ENCODE peak calls at places on chromosome 21, in eight cellular contexts. Q is SJSA1; P is colonic mucosa; C is CD8-positive, alpha-beta memory T cell; D is esophagus muscularis mucosa; E is sigmoid colon; A is PC-9; R is body of pancreas. O is an unnamed sample. For H3K4me1 and H3K36me3, the result is how much of the 10 kb centered on the place peaks cover.

GRCh38 chr21:42118901-42119300 is 47.8 kb downstream of the UMODL1 start:
- DNase-seq in Q (no peak), P (no peak), C (no peak), D (no peak), E (no peak), A (no peak), R (no peak), O (peak)

GRCh38 chr21:41808846-41809245 is 42.0 kb upstream of the RIPK4 start:
- DNase-seq in Q (no peak), P (no peak), C (no peak), D (no peak), E (no peak), A (no peak), R (no peak), O (no peak)

GRCh38 chr21:41634211-41634694 is 126.3 kb upstream of the TMPRSS2 start:
- DNase-seq in Q (no peak), P (peak), C (no peak), D (no peak), E (no peak), A (peak), R (no peak), O (no peak)

GRCh38 chr21:41761211-41762181 is 5.4 kb downstream of the RIPK4 start:
- DNase-seq in Q (peak), P (no peak), C (no peak), D (no peak), E (peak), A (peak), R (peak), O (peak)

GRCh38 chr21:38342734-38343133 is 85.9 kb downstream of the KCNJ15 start:
- DNase-seq in Q (no peak), P (no peak), C (no peak), D (no peak), E (no peak), A (no peak), R (no peak), O (no peak)

GRCh38 chr21:16571594-16571993 is 841.8 kb downstream of the USP25 start:
- DNase-seq in Q (no peak), P (no peak), C (no peak), D (no peak), E (no peak), A (no peak), R (no peak), O (no peak)

GRCh38 chr21:26888256-26888655 is 43.0 kb upstream of the ADAMTS1 start:
- DNase-seq in Q (no peak), P (no peak), C (no peak), D (no peak), E (no peak), A (no peak), R (no peak), O (no peak)

GRCh38 chr21:37367301-37367757 is 756 bp downstream of the DYRK1A start:
- DNase-seq in Q (no peak), P (no peak), C (no peak), D (no peak), E (no peak), A (peak), R (peak), O (no peak)

GRCh38 chr21:25572895-25573310 is 34.4 kb downstream of the MRPL39 start:
- DNase-seq in Q (peak), P (no peak), C (no peak), D (no peak), E (no peak), A (no peak), R (no peak), O (no peak)

GRCh38 chr21:23899561-23899960 is 1707.7 kb downstream of the MRPL39 start:
- DNase-seq in Q (no peak), P (no peak), C (no peak), D (no peak), E (no peak), A (no peak), R (no peak), O (no peak)

GRCh38 chr21:28099296-28099695 is 893.4 kb downstream of the LTN1 start:
- DNase-seq in Q (no peak), P (peak), C (no peak), D (no peak), E (peak), A (no peak), R (peak), O (no peak)

GRCh38 chr21:28639742-28640141 is 352.9 kb downstream of the LTN1 start:
- DNase-seq in Q (no peak), P (no peak), C (no peak), D (no peak), E (no peak), A (no peak), R (no peak), O (no peak)

GRCh38 chr21:38804617-38805281 is 980 bp upstream of the ETS2 start:
- DNase-seq in Q (no peak), P (peak), C (no peak), D (no peak), E (peak), A (peak), R (peak), O (peak)

GRCh38 chr21:40404319-40404906 is 442.5 kb downstream of the DSCAM start:
- DNase-seq in Q (no peak), P (no peak), C (no peak), D (no peak), E (no peak), A (no peak), R (peak), O (no peak)

GRCh38 chr21:42228709-42229220 is 9.8 kb downstream of the ABCG1 start:
- DNase-seq in Q (no peak), P (no peak), C (no peak), D (no peak), E (peak), A (no peak), R (no peak), O (no peak)

GRCh38 chr21:31873275-31873695 is 465 bp downstream of the HUNK start:
- DNase-seq in Q (peak), P (peak), C (no peak), D (no peak), E (no peak), A (no peak), R (no peak), O (peak)

GRCh38 chr21:39050839-39051560 is 132.3 kb downstream of the PSMG1 start:
- DNase-seq in Q (no peak), P (no peak), C (no peak), D (no peak), E (no peak), A (no peak), R (no peak), O (no peak)

GRCh38 chr21:38619865-38620513 is 121.7 kb upstream of the ERG start:
- DNase-seq in Q (no peak), P (no peak), C (no peak), D (peak), E (no peak), A (no peak), R (peak), O (peak)

GRCh38 chr21:9735421-9735961 is 785.9 kb upstream of the TPTE start:
- DNase-seq in Q (no peak), P (no peak), C (no peak), D (peak), E (no peak), A (no peak), R (no peak), O (peak)

GRCh38 chr21:38683222-38683621 is 122.5 kb upstream of the ETS2 start:
- DNase-seq in Q (no peak), P (no peak), C (no peak), D (no peak), E (no peak), A (no peak), R (no peak), O (no peak)

GRCh38 chr21:26850116-26850643 is 5.0 kb upstream of the ADAMTS1 start:
- DNase-seq in Q (peak), P (no peak), C (no peak), D (no peak), E (no peak), A (no peak), R (peak), O (no peak)

GRCh38 chr21:31755027-31755426 is 23.1 kb upstream of the SCAF4 start:
- DNase-seq in Q (no peak), P (no peak), C (no peak), D (no peak), E (no peak), A (no peak), R (no peak), O (no peak)

GRCh38 chr21:41611966-41612606 is 104.1 kb upstream of the TMPRSS2 start:
- DNase-seq in Q (no peak), P (peak), C (no peak), D (no peak), E (peak), A (peak), R (peak), O (peak)

GRCh38 chr21:19244502-19245187 is 841.1 kb upstream of the TMPRSS15 start:
- DNase-seq in Q (no peak), P (no peak), C (no peak), D (no peak), E (no peak), A (no peak), R (no peak), O (peak)

GRCh38 chr21:16198546-16198945 is 468.8 kb downstream of the USP25 start:
- DNase-seq in Q (no peak), P (no peak), C (no peak), D (no peak), E (no peak), A (no peak), R (no peak), O (no peak)

GRCh38 chr21:29304577-29304976 is 5.9 kb downstream of the BACH1 start:
- DNase-seq in Q (no peak), P (no peak), C (no peak), D (no peak), E (no peak), A (no peak), R (no peak), O (no peak)

GRCh38 chr21:8990326-8991087 is 1530.9 kb upstream of the TPTE start:
- DNase-seq in Q (no peak), P (no peak), C (no peak), D (peak), E (peak), A (no peak), R (no peak), O (peak)

GRCh38 chr21:26881504-26882228 is 36.5 kb upstream of the ADAMTS1 start:
- DNase-seq in Q (peak), P (no peak), C (no peak), D (no peak), E (no peak), A (no peak), R (no peak), O (no peak)

GRCh38 chr21:38766987-38767722 is 38.6 kb upstream of the ETS2 start:
- DNase-seq in Q (no peak), P (peak), C (peak), D (no peak), E (no peak), A (peak), R (peak), O (no peak)

GRCh38 chr21:42219606-42220137 is 732 bp downstream of the ABCG1 start:
- DNase-seq in Q (no peak), P (no peak), C (peak), D (no peak), E (peak), A (no peak), R (no peak), O (peak)

GRCh38 chr21:41466024-41466820 is 40.2 kb downstream of the MX1 start:
- DNase-seq in Q (peak), P (no peak), C (no peak), D (no peak), E (no peak), A (no peak), R (no peak), O (no peak)

GRCh38 chr21:25385912-25386474 is 221.3 kb downstream of the MRPL39 start:
- DNase-seq in Q (peak), P (no peak), C (no peak), D (no peak), E (no peak), A (peak), R (peak), O (no peak)

GRCh38 chr21:32378956-32379355 is 13.9 kb downstream of the URB1 start:
- DNase-seq in Q (no peak), P (no peak), C (no peak), D (no peak), E (no peak), A (no peak), R (no peak), O (no peak)

GRCh38 chr21:40719615-40720014 is 127.3 kb downstream of the DSCAM start:
- DNase-seq in Q (no peak), P (no peak), C (no peak), D (no peak), E (no peak), A (no peak), R (no peak), O (no peak)

GRCh38 chr21:32240708-32241433 is 38.0 kb downstream of the MIS18A start:
- DNase-seq in Q (peak), P (no peak), C (no peak), D (no peak), E (no peak), A (no peak), R (no peak), O (no peak)

GRCh38 chr21:14843991-14844390 is 220.8 kb downstream of the NRIP1 start:
- DNase-seq in Q (no peak), P (no peak), C (no peak), D (no peak), E (no peak), A (no peak), R (no peak), O (no peak)

GRCh38 chr21:14846619-14847018 is 218.2 kb downstream of the NRIP1 start:
- DNase-seq in Q (no peak), P (no peak), C (no peak), D (no peak), E (no peak), A (no peak), R (no peak), O (no peak)

GRCh38 chr21:14842641-14843040 is 222.2 kb downstream of the NRIP1 start:
- DNase-seq in Q (no peak), P (no peak), C (no peak), D (no peak), E (no peak), A (no peak), R (no peak), O (no peak)

GRCh38 chr21:14838400-14838799 is 226.4 kb downstream of the NRIP1 start:
- DNase-seq in Q (no peak), P (no peak), C (no peak), D (no peak), E (no peak), A (no peak), R (no peak), O (no peak)

GRCh38 chr21:14841511-14842472 is 223.0 kb downstream of the NRIP1 start:
- DNase-seq in Q (no peak), P (no peak), C (no peak), D (no peak), E (no peak), A (no peak), R (no peak), O (no peak)
- H3K27ac ChIP-seq in Q (no peak), P (no peak), C (no peak), D (no peak), E (no peak), A (no peak), R (no peak), O (no peak)

DNA sequence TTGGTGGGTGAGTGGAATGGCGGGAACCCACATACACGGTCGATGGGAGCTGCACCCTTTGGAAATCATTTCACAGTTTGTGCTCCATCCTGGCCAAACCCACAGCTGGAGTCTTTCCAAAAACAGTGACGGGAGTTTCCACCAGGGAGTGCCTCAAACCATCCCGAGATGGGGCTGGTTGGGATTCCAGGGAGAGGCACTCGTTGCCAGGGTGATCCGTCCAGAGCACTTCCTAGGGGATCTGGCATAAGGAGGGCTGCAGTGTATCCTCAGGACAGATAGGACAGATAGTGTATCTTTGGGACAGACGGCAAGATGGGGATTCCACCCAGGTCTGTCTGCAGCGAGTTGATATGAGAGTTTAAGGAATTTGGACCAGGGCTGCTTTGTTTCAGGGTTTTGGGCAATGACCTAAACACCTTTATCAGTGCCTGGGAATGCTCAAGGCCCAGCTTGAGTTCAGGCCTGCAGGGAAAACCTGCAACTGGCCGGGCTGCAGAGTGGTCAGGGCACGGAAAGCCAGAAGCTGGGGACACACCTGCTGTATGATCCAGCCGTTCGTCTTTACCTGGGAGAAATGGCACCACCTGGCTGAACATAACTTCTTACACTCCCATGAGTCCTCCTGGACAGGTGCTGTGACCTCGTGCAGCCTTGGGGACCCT is 3.4 kb upstream of the POFUT2 start:
- DNase-seq in Q (no peak), P (peak), C (no peak), D (no peak), E (peak), A (no peak), R (no peak), O (no peak)
- H3K4me1 ChIP-seq in Q (half or more), P (under half), C (under half), D (half or more), E (half or more), A (under half), R (half or more), O (under half)

GRCh38 chr21:46498335-46499050 is 39.8 kb downstream of the DIP2A start:
- DNase-seq in Q (no peak), P (no peak), C (no peak), D (no peak), E (no peak), A (no peak), R (no peak), O (no peak)
- H3K36me3 ChIP-seq in Q (half or more), P (under half), C (under half), D (half or more), E (under half), A (under half), R (under half), O (under half)

DNA sequence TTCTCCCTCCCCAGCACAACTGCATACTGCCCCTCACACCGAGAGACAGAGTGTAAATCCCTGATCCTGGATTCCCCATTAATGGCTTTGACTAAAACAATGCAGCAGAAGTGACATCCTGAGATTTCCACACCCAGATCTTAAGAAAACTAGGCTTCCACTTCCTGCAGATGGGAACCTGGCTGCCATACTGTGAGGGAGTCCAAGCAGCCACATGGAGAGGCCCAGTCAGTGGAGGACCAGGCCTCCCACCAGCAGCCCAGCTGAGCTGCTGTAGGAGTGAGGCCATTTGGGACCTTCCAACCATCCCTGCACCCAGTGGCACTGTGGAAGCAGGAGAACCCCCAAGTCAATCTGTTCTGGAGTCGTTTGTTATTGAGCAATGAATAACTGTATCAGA is 120.6 kb downstream of the CRYAA start:
- DNase-seq in Q (no peak), P (no peak), C (no peak), D (no peak), E (no peak), A (no peak), R (no peak), O (no peak)
- H3K27ac ChIP-seq in Q (no peak), P (no peak), C (no peak), D (no peak), E (no peak), A (no peak), R (no peak), O (no peak)

DNA sequence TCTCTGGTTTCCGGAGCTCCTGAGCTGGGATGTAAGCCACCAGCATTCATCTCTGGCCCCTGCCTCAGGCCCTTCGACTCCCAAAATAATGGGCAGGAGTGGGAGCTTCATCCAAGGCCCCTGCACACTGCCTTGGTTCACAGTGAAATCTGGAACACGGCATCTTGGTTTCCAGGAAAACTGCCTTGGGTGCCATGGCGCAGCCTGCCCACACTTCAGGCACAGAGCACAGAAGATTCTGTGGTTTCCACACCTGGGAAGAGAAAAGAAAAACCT is 48.8 kb upstream of the POFUT2 start:
- DNase-seq in Q (no peak), P (no peak), C (peak), D (no peak), E (peak), A (no peak), R (no peak), O (no peak)
- H3K4me1 ChIP-seq in Q (under half), P (under half), C (under half), D (under half), E (under half), A (under half), R (under half), O (under half)

GRCh38 chr21:34094949-34095348 is 21.6 kb downstream of the MRPS6 start:
- DNase-seq in Q (no peak), P (no peak), C (no peak), D (no peak), E (no peak), A (no peak), R (no peak), O (no peak)

GRCh38 chr21:34091032-34091431 is 17.7 kb downstream of the MRPS6 start:
- DNase-seq in Q (no peak), P (no peak), C (no peak), D (no peak), E (no peak), A (no peak), R (no peak), O (no peak)

GRCh38 chr21:34092241-34092921 is 19.0 kb downstream of the MRPS6 start:
- DNase-seq in Q (peak), P (no peak), C (no peak), D (no peak), E (no peak), A (no peak), R (no peak), O (no peak)

GRCh38 chr21:34091607-34092006 is 18.2 kb downstream of the MRPS6 start:
- DNase-seq in Q (no peak), P (no peak), C (no peak), D (no peak), E (no peak), A (no peak), R (no peak), O (no peak)

DNA sequence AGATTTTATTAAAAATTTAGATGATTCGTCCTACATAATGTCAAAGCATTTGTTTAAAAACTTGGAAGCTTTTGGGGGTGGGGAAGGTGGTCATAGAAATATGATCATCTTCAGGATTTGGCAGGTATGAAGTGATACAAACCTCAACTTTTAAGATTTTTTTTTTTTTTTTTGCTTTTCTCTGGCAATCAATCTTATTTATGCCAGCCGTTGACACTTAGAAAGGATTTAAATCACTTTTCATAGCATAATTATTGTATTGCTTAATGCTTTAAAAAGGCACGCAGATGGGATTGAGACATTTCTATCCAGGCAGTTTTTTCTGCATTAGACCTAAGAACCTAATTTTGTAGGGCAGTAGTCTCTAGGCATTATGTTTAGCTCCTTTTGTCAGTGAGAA is 19.7 kb downstream of the MRPS6 start:
- DNase-seq in Q (no peak), P (no peak), C (no peak), D (no peak), E (no peak), A (no peak), R (no peak), O (no peak)
- H3K36me3 ChIP-seq in Q (under half), P (under half), C (under half), D (under half), E (under half), A (under half), R (under half), O (under half)

GRCh38 chr21:36171741-36172331 is 15.2 kb downstream of the DOP1B start:
- DNase-seq in Q (no peak), P (no peak), C (no peak), D (no peak), E (no peak), A (no peak), R (no peak), O (no peak)
- H3K27ac ChIP-seq in Q (no peak), P (no peak), C (no peak), D (no peak), E (no peak), A (no peak), R (no peak), O (no peak)

O was measured in aorta.